ENCODE peak calls at places on chromosomes 16 and 17, in six cellular contexts. One of them, this sample, is unnamed.
A peak's percentile ranks its signal among the peaks of the same experiment; 100 is the strongest.

GRCh38 chr16:31488630-31489564 is 6.0 kb downstream of the SLC5A2 start:
- DNase-seq in non-pigmented ciliary epithelial cell: no peak
- DNase-seq in Ammon's horn: no peak
- DNase-seq in stimulated activated naive CD4-positive, alpha-beta T cell treated with Interleukin-2 at 50 U/mL for 16 hours: no peak
- DNase-seq in fibroblast of the conjunctiva: no peak
- DNase-seq in neural crest cell: no peak
- DNase-seq in this sample: no peak

GRCh38 chr16:24035127-24035842 is 199.5 kb downstream of the PRKCB start:
- DNase-seq in stimulated activated naive CD4-positive, alpha-beta T cell treated with Interleukin-2 at 50 U/mL for 16 hours: no peak
- DNase-seq in Ammon's horn: no peak
- DNase-seq in neural crest cell: no peak
- DNase-seq in non-pigmented ciliary epithelial cell: no peak
- DNase-seq in fibroblast of the conjunctiva: no peak
- DNase-seq in this sample: no peak

GRCh38 chr16:4612474-4612931 is 2.2 kb downstream of the UBALD1 start:
- DNase-seq in fibroblast of the conjunctiva: no peak
- DNase-seq in non-pigmented ciliary epithelial cell: no peak
- DNase-seq in neural crest cell: no peak
- DNase-seq in Ammon's horn: no peak
- DNase-seq in stimulated activated naive CD4-positive, alpha-beta T cell treated with Interleukin-2 at 50 U/mL for 16 hours: no peak
- DNase-seq in this sample: no peak

GRCh38 chr17:64783556-64784352 is 121.6 kb upstream of the SMURF2 start:
- DNase-seq in Ammon's horn: no peak
- DNase-seq in fibroblast of the conjunctiva: no peak
- DNase-seq in non-pigmented ciliary epithelial cell: no peak
- DNase-seq in neural crest cell: no peak
- DNase-seq in stimulated activated naive CD4-positive, alpha-beta T cell treated with Interleukin-2 at 50 U/mL for 16 hours: no peak
- DNase-seq in this sample: no peak

GRCh38 chr16:84995666-84996065 is 15.7 kb downstream of the ZDHHC7 start:
- DNase-seq in stimulated activated naive CD4-positive, alpha-beta T cell treated with Interleukin-2 at 50 U/mL for 16 hours: peak; percentile 26
- DNase-seq in fibroblast of the conjunctiva: no peak
- DNase-seq in Ammon's horn: no peak
- DNase-seq in neural crest cell: no peak
- DNase-seq in non-pigmented ciliary epithelial cell: no peak
- DNase-seq in this sample: no peak

GRCh38 chr17:74467221-74467951 is 952 bp downstream of the CD300A start:
- DNase-seq in fibroblast of the conjunctiva: no peak
- DNase-seq in neural crest cell: no peak
- DNase-seq in stimulated activated naive CD4-positive, alpha-beta T cell treated with Interleukin-2 at 50 U/mL for 16 hours: no peak
- DNase-seq in Ammon's horn: peak; percentile 55
- DNase-seq in non-pigmented ciliary epithelial cell: no peak
- DNase-seq in this sample: no peak

GRCh38 chr17:58327363-58328194 is 1.0 kb downstream of the TSPOAP1 start:
- DNase-seq in stimulated activated naive CD4-positive, alpha-beta T cell treated with Interleukin-2 at 50 U/mL for 16 hours: no peak
- DNase-seq in fibroblast of the conjunctiva: no peak
- DNase-seq in non-pigmented ciliary epithelial cell: no peak
- DNase-seq in neural crest cell: no peak
- DNase-seq in Ammon's horn: no peak
- DNase-seq in this sample: no peak

GRCh38 chr16:14405611-14406537 is 224.2 kb downstream of the PARN start:
- DNase-seq in neural crest cell: peak; percentile 15
- DNase-seq in stimulated activated naive CD4-positive, alpha-beta T cell treated with Interleukin-2 at 50 U/mL for 16 hours: no peak
- DNase-seq in Ammon's horn: no peak
- DNase-seq in non-pigmented ciliary epithelial cell: no peak
- DNase-seq in fibroblast of the conjunctiva: no peak
- DNase-seq in this sample: peak; percentile 16

GRCh38 chr17:76683011-76683755 is 27.6 kb downstream of the MXRA7 start:
- DNase-seq in fibroblast of the conjunctiva: no peak
- DNase-seq in Ammon's horn: no peak
- DNase-seq in non-pigmented ciliary epithelial cell: no peak
- DNase-seq in stimulated activated naive CD4-positive, alpha-beta T cell treated with Interleukin-2 at 50 U/mL for 16 hours: no peak
- DNase-seq in neural crest cell: no peak
- DNase-seq in this sample: no peak

GRCh38 chr16:77457046-77457445 is 22.2 kb upstream of the ADAMTS18 start:
- DNase-seq in non-pigmented ciliary epithelial cell: no peak
- DNase-seq in fibroblast of the conjunctiva: no peak
- DNase-seq in neural crest cell: no peak
- DNase-seq in Ammon's horn: no peak
- DNase-seq in stimulated activated naive CD4-positive, alpha-beta T cell treated with Interleukin-2 at 50 U/mL for 16 hours: no peak
- DNase-seq in this sample: no peak